ENCODE peak calls at places on chromosomes 7 and 10, in eight cellular contexts. A, F, P, R, L, U, Z and E are unnamed samples.

GRCh38 chr7:43112088-43112940 is at the start of gene HECW1:
- DNase-seq in A (no peak), U (no peak), Z (no peak), F (no peak), R (no peak), P (no peak), L (peak), E (no peak)

GRCh38 chr7:102079140-102080002 is 207.3 kb upstream of the SH2B2 start:
- DNase-seq in L (no peak), A (no peak), Z (peak), P (no peak), F (no peak), R (no peak), U (no peak), E (no peak)

GRCh38 chr7:99289185-99289584 is 16.5 kb downstream of the MYH16 start:
- DNase-seq in U (no peak), Z (no peak), L (no peak), R (no peak), F (no peak), P (no peak), A (no peak), E (no peak)

GRCh38 chr10:99689461-99689860 is 30.2 kb downstream of the ENTPD7 start:
- DNase-seq in L (no peak), F (no peak), A (no peak), U (no peak), P (no peak), Z (no peak), R (no peak), E (no peak)

GRCh38 chr10:11286261-11286989 is 268.8 kb downstream of the CELF2 start:
- DNase-seq in Z (no peak), P (no peak), L (no peak), U (no peak), R (no peak), F (no peak), A (no peak), E (no peak)

GRCh38 chr7:4164556-4164955 is 517.5 kb upstream of the FOXK1 start:
- DNase-seq in A (no peak), Z (peak), R (no peak), P (no peak), U (no peak), L (no peak), F (no peak), E (no peak)

GRCh38 chr10:58299580-58299979 is 30.6 kb downstream of the CISD1 start:
- DNase-seq in L (peak), F (peak), R (peak), A (peak), U (peak), P (peak), Z (no peak), E (no peak)

GRCh38 chr10:102612964-102613275 is 31.4 kb upstream of the TRIM8 start:
- DNase-seq in U (no peak), L (no peak), Z (peak), A (peak), P (peak), F (no peak), R (no peak), E (no peak)

GRCh38 chr7:128352138-128352537 is 8.4 kb upstream of the RBM28 start:
- DNase-seq in F (no peak), U (no peak), P (peak), A (no peak), R (no peak), Z (peak), L (peak), E (no peak)

GRCh38 chr7:113774182-113774807 is 144.5 kb downstream of the PPP1R3A start:
- DNase-seq in A (no peak), P (no peak), R (peak), L (peak), U (peak), Z (no peak), F (no peak), E (peak)

GRCh38 chr7:90246184-90246583 is 1.2 kb downstream of the CFAP69 start:
- DNase-seq in F (no peak), L (no peak), R (no peak), Z (no peak), U (no peak), A (no peak), P (no peak), E (no peak)

GRCh38 chr7:4763794-4764185 is 11.6 kb upstream of the AP5Z1 start:
- DNase-seq in P (no peak), Z (no peak), R (no peak), F (no peak), U (no peak), A (no peak), L (no peak), E (no peak)

GRCh38 chr10:110530131-110530831 is 32.6 kb downstream of the DUSP5 start:
- DNase-seq in R (no peak), U (peak), P (no peak), F (peak), Z (peak), L (no peak), A (no peak), E (no peak)

GRCh38 chr7:102318482-102318971 is 31.9 kb downstream of the SH2B2 start:
- DNase-seq in R (no peak), L (no peak), Z (peak), U (peak), P (no peak), F (no peak), A (no peak), E (no peak)

GRCh38 chr7:156014808-156015207 is 202.5 kb upstream of the SHH start:
- DNase-seq in A (no peak), R (no peak), L (no peak), U (no peak), P (no peak), F (no peak), Z (no peak), E (no peak)